ENCODE peak calls at places on chromosomes 16 and 17, in six cellular contexts. One of them, this sample, is unnamed.

GRCh38 chr17:4854181-4854681 is 21.1 kb downstream of the MINK1 start:
- DNase-seq in tibial nerve: no peak
- DNase-seq in GM13977: no peak
- DNase-seq in mucosa of descending colon: no peak
- DNase-seq in AG10803: peak
- DNase-seq in RWPE2: peak
- DNase-seq in this sample: peak

GRCh38 chr17:5921919-5922318 is 148.3 kb upstream of the WSCD1 start:
- DNase-seq in tibial nerve: no peak
- DNase-seq in GM13977: no peak
- DNase-seq in mucosa of descending colon: no peak
- DNase-seq in AG10803: no peak
- DNase-seq in RWPE2: no peak
- DNase-seq in this sample: no peak

GRCh38 chr17:16439303-16439791 is 24.0 kb downstream of the TRPV2 start:
- DNase-seq in tibial nerve: no peak
- DNase-seq in GM13977: no peak
- DNase-seq in mucosa of descending colon: peak
- DNase-seq in AG10803: peak
- DNase-seq in RWPE2: no peak
- DNase-seq in this sample: no peak

GRCh38 chr16:6232060-6232459 is 1100.6 kb upstream of the RBFOX1 start:
- DNase-seq in tibial nerve: no peak
- DNase-seq in GM13977: no peak
- DNase-seq in mucosa of descending colon: no peak
- DNase-seq in AG10803: no peak
- DNase-seq in RWPE2: no peak
- DNase-seq in this sample: no peak

GRCh38 chr16:85490971-85491771 is 122.0 kb upstream of the GSE1 start:
- DNase-seq in tibial nerve: no peak
- DNase-seq in GM13977: peak
- DNase-seq in mucosa of descending colon: peak
- DNase-seq in AG10803: no peak
- DNase-seq in RWPE2: no peak
- DNase-seq in this sample: no peak

GRCh38 chr17:10661377-10661906 is 4.3 kb upstream of the MYH3 start:
- DNase-seq in tibial nerve: no peak
- DNase-seq in GM13977: no peak
- DNase-seq in mucosa of descending colon: no peak
- DNase-seq in AG10803: no peak
- DNase-seq in RWPE2: no peak
- DNase-seq in this sample: no peak

GRCh38 chr16:10535461-10535860 is 44.9 kb downstream of the EMP2 start:
- DNase-seq in tibial nerve: no peak
- DNase-seq in GM13977: no peak
- DNase-seq in mucosa of descending colon: no peak
- DNase-seq in AG10803: no peak
- DNase-seq in RWPE2: no peak
- DNase-seq in this sample: no peak

GRCh38 chr17:80499961-80500665 is 23.7 kb upstream of the NPTX1 start:
- DNase-seq in tibial nerve: no peak
- DNase-seq in GM13977: no peak
- DNase-seq in mucosa of descending colon: no peak
- DNase-seq in AG10803: no peak
- DNase-seq in RWPE2: peak
- DNase-seq in this sample: no peak

DNA sequence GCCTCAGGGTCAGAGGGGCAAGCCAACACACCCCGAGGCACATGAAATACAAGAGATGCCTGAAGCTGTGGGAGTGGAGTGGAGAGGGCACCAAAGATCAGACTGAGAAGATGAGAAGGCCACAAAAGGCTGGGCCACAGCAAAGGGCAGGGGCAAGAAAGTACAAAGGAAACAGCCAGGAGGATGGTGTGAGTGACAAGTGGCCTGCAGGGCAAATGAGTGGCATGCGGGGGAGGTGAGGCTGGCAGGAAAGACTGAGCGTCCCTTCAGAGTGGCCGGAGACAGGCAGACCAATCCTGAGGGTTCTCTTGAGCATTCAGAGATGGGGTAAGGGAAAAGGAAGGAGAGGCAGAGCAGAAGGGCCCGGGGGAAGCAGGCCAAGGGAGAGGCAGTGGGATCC is 23.2 kb downstream of the HSD11B2 start:
- DNase-seq in tibial nerve: no peak
- DNase-seq in GM13977: no peak
- DNase-seq in mucosa of descending colon: no peak
- DNase-seq in AG10803: no peak
- DNase-seq in RWPE2: no peak
- DNase-seq in this sample: no peak
- TF ChIP-seq CTCF in tibial nerve: no peak
- TF ChIP-seq CTCF in GM13977: no peak
- TF ChIP-seq CTCF in mucosa of descending colon: no peak
- TF ChIP-seq CTCF in AG10803: no peak
- TF ChIP-seq CTCF in RWPE2: no peak
- TF ChIP-seq CTCF in this sample: no peak

GRCh38 chr17:55598495-55598894 is 87.2 kb upstream of the SMIM36 start:
- DNase-seq in tibial nerve: no peak
- DNase-seq in GM13977: no peak
- DNase-seq in mucosa of descending colon: no peak
- DNase-seq in AG10803: no peak
- DNase-seq in RWPE2: no peak
- DNase-seq in this sample: no peak

GRCh38 chr17:55606431-55606830 is 95.2 kb upstream of the SMIM36 start:
- DNase-seq in tibial nerve: no peak
- DNase-seq in GM13977: no peak
- DNase-seq in mucosa of descending colon: no peak
- DNase-seq in AG10803: no peak
- DNase-seq in RWPE2: no peak
- DNase-seq in this sample: no peak

GRCh38 chr17:55607736-55608341 is 96.6 kb upstream of the SMIM36 start:
- DNase-seq in tibial nerve: peak
- DNase-seq in GM13977: no peak
- DNase-seq in mucosa of descending colon: peak
- DNase-seq in AG10803: no peak
- DNase-seq in RWPE2: no peak
- DNase-seq in this sample: peak

GRCh38 chr17:55605705-55606104 is 94.5 kb upstream of the SMIM36 start:
- DNase-seq in tibial nerve: no peak
- DNase-seq in GM13977: no peak
- DNase-seq in mucosa of descending colon: no peak
- DNase-seq in AG10803: no peak
- DNase-seq in RWPE2: no peak
- DNase-seq in this sample: no peak

DNA sequence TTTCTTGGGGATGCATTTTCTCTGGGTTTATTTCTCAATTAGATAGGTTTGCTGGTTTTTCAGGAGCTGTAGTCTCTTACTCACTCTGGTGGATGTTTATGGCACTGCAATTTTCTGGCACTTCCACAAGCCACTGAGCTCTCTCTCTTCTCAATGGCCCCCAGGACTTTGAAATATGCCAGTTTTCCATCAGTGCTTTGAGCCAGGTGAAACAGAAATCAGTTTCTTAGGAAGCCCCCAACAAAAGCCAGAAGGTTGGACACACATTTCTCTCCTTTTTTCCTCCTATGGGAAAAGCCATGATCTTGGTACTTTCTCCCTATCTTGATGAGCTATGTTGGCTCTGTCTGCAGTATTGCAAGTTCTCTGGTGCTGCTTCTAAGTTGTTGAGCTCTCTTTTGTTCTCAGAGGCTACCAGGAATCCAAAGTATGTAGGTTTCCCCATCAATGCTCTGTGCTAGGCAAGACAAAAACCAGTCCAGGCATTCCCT is 90.7 kb upstream of the SMIM36 start:
- DNase-seq in tibial nerve: no peak
- DNase-seq in GM13977: peak
- DNase-seq in mucosa of descending colon: peak
- DNase-seq in AG10803: peak
- DNase-seq in RWPE2: no peak
- DNase-seq in this sample: no peak
- TF ChIP-seq CTCF in tibial nerve: peak
- TF ChIP-seq CTCF in GM13977: peak
- TF ChIP-seq CTCF in mucosa of descending colon: no peak
- TF ChIP-seq CTCF in AG10803: peak
- TF ChIP-seq CTCF in RWPE2: peak
- TF ChIP-seq CTCF in this sample: no peak

DNA sequence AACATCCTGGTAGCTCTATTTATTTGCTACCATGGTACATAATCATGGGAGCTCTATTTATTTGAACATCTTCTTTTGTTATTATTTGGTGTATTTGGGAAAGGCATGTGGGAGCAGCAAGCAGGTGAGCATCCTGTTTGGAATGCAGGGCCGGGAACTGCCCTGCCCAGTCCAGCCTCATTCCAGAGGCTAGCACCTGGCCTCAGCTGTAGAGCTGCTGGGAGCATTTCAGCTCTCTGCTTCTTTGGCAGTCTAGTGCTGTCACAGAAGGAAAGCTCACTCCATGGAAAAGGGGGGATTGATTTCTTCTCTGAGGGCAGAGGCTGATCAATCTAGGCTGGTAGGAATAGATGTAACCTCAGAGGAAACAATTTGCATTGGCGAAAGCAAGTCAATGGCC is 112.5 kb downstream of the WWOX start:
- DNase-seq in tibial nerve: no peak
- DNase-seq in GM13977: no peak
- DNase-seq in mucosa of descending colon: no peak
- DNase-seq in AG10803: no peak
- DNase-seq in RWPE2: peak
- DNase-seq in this sample: peak
- TF ChIP-seq CTCF in tibial nerve: no peak
- TF ChIP-seq CTCF in GM13977: no peak
- TF ChIP-seq CTCF in mucosa of descending colon: no peak
- TF ChIP-seq CTCF in AG10803: no peak
- TF ChIP-seq CTCF in RWPE2: no peak
- TF ChIP-seq CTCF in this sample: no peak

GRCh38 chr17:60047590-60047989 is 31.1 kb downstream of the HEATR6 start:
- DNase-seq in tibial nerve: no peak
- DNase-seq in GM13977: no peak
- DNase-seq in mucosa of descending colon: no peak
- DNase-seq in AG10803: no peak
- DNase-seq in RWPE2: no peak
- DNase-seq in this sample: no peak

GRCh38 chr17:60047046-60047445 is 31.7 kb downstream of the HEATR6 start:
- DNase-seq in tibial nerve: no peak
- DNase-seq in GM13977: no peak
- DNase-seq in mucosa of descending colon: no peak
- DNase-seq in AG10803: no peak
- DNase-seq in RWPE2: no peak
- DNase-seq in this sample: no peak

GRCh38 chr17:60049936-60050335 is 28.8 kb downstream of the HEATR6 start:
- DNase-seq in tibial nerve: no peak
- DNase-seq in GM13977: no peak
- DNase-seq in mucosa of descending colon: no peak
- DNase-seq in AG10803: peak
- DNase-seq in RWPE2: no peak
- DNase-seq in this sample: no peak
- TF ChIP-seq CTCF in tibial nerve: no peak
- TF ChIP-seq CTCF in GM13977: no peak
- TF ChIP-seq CTCF in mucosa of descending colon: no peak
- TF ChIP-seq CTCF in AG10803: no peak
- TF ChIP-seq CTCF in RWPE2: no peak
- TF ChIP-seq CTCF in this sample: no peak

GRCh38 chr16:88376835-88377726 is 5.7 kb upstream of the ZNF469 start:
- DNase-seq in tibial nerve: no peak
- DNase-seq in GM13977: no peak
- DNase-seq in mucosa of descending colon: no peak
- DNase-seq in AG10803: peak
- DNase-seq in RWPE2: peak
- DNase-seq in this sample: no peak
- TF ChIP-seq CTCF in tibial nerve: no peak
- TF ChIP-seq CTCF in GM13977: no peak
- TF ChIP-seq CTCF in mucosa of descending colon: no peak
- TF ChIP-seq CTCF in AG10803: peak
- TF ChIP-seq CTCF in RWPE2: no peak
- TF ChIP-seq CTCF in this sample: no peak

DNA sequence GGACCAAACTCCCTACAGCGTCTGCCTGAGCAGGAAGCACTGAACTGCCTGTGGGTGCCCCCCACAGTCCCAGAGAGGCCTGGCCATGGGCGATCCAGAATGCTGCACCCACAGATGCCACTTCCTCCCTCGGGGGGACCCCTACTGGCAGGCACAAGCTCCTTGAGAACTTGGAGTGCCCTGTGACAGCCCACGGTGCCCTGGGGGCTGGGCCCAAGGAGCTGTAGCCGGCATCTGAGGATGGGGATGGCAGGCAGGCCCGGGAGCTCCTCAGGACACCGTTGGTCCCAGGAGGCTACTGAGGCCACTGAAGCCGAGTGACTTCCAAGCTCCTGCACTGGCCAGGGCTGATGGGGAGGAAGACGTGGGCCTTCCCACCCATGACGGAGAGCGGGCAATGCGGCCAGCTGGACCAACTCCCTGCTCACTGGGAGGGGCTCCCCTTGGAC is 15.1 kb upstream of the RASD1 start:
- DNase-seq in tibial nerve: no peak
- DNase-seq in GM13977: no peak
- DNase-seq in mucosa of descending colon: no peak
- DNase-seq in AG10803: no peak
- DNase-seq in RWPE2: peak
- DNase-seq in this sample: no peak
- TF ChIP-seq CTCF in tibial nerve: no peak
- TF ChIP-seq CTCF in GM13977: no peak
- TF ChIP-seq CTCF in mucosa of descending colon: no peak
- TF ChIP-seq CTCF in AG10803: no peak
- TF ChIP-seq CTCF in RWPE2: no peak
- TF ChIP-seq CTCF in this sample: no peak

GRCh38 chr17:28226563-28226962 is 92.4 kb upstream of the TMEM97 start:
- DNase-seq in tibial nerve: no peak
- DNase-seq in GM13977: no peak
- DNase-seq in mucosa of descending colon: no peak
- DNase-seq in AG10803: no peak
- DNase-seq in RWPE2: no peak
- DNase-seq in this sample: no peak

GRCh38 chr17:28228109-28228840 is 90.7 kb upstream of the TMEM97 start:
- DNase-seq in tibial nerve: no peak
- DNase-seq in GM13977: no peak
- DNase-seq in mucosa of descending colon: no peak
- DNase-seq in AG10803: no peak
- DNase-seq in RWPE2: no peak
- DNase-seq in this sample: no peak

GRCh38 chr17:28225872-28226271 is 93.1 kb upstream of the TMEM97 start:
- DNase-seq in tibial nerve: no peak
- DNase-seq in GM13977: no peak
- DNase-seq in mucosa of descending colon: no peak
- DNase-seq in AG10803: no peak
- DNase-seq in RWPE2: no peak
- DNase-seq in this sample: no peak

GRCh38 chr17:28227278-28228108 is 91.5 kb upstream of the TMEM97 start:
- DNase-seq in tibial nerve: no peak
- DNase-seq in GM13977: peak
- DNase-seq in mucosa of descending colon: peak
- DNase-seq in AG10803: no peak
- DNase-seq in RWPE2: peak
- DNase-seq in this sample: peak

GRCh38 chr17:28225271-28225670 is 93.7 kb upstream of the TMEM97 start:
- DNase-seq in tibial nerve: no peak
- DNase-seq in GM13977: no peak
- DNase-seq in mucosa of descending colon: no peak
- DNase-seq in AG10803: no peak
- DNase-seq in RWPE2: no peak
- DNase-seq in this sample: no peak
- TF ChIP-seq CTCF in tibial nerve: no peak
- TF ChIP-seq CTCF in GM13977: no peak
- TF ChIP-seq CTCF in mucosa of descending colon: no peak
- TF ChIP-seq CTCF in AG10803: no peak
- TF ChIP-seq CTCF in RWPE2: no peak
- TF ChIP-seq CTCF in this sample: no peak

GRCh38 chr17:40615295-40615988 is 32.2 kb downstream of the SMARCE1 start:
- DNase-seq in tibial nerve: no peak
- DNase-seq in GM13977: peak
- DNase-seq in mucosa of descending colon: peak
- DNase-seq in AG10803: peak
- DNase-seq in RWPE2: no peak
- DNase-seq in this sample: no peak
- TF ChIP-seq CTCF in tibial nerve: peak
- TF ChIP-seq CTCF in GM13977: peak
- TF ChIP-seq CTCF in mucosa of descending colon: no peak
- TF ChIP-seq CTCF in AG10803: peak
- TF ChIP-seq CTCF in RWPE2: peak
- TF ChIP-seq CTCF in this sample: no peak